ENCODE peak calls at places on chromosomes 16 and 17, in ten cellular contexts. M, D, W, H, U, J, O, T, G and C are unnamed samples.

GRCh38 chr17:76793775-76794174 is 55.9 kb downstream of the MFSD11 start:
- DNase-seq in D (no peak), M (no peak), W (no peak), G (no peak), O (no peak), T (peak), J (no peak), H (no peak), U (no peak), C (no peak)

GRCh38 chr16:586047-586644 is 3.7 kb upstream of the RAB40C start:
- DNase-seq in W (no peak), U (no peak), G (no peak), T (no peak), M (no peak), D (no peak), J (no peak), O (no peak), H (no peak), C (no peak)

GRCh38 chr16:27532088-27532810 is 17.5 kb downstream of the GTF3C1 start:
- DNase-seq in O (no peak), U (no peak), M (no peak), W (no peak), D (no peak), J (no peak), H (no peak), T (no peak), G (no peak), C (no peak)

GRCh38 chr17:31583795-31584340 is 192.4 kb downstream of the RAB11FIP4 start:
- DNase-seq in G (no peak), W (no peak), T (no peak), H (no peak), M (no peak), U (no peak), D (no peak), O (no peak), J (no peak), C (no peak)

GRCh38 chr16:29996773-29997250 is 771 bp downstream of the INO80E start:
- DNase-seq in T (no peak), G (no peak), H (no peak), O (no peak), D (no peak), U (no peak), M (no peak), J (no peak), W (no peak), C (no peak)

GRCh38 chr16:56625943-56626654 is 518 bp downstream of the MT1E start:
- DNase-seq in O (no peak), G (no peak), U (no peak), D (no peak), M (no peak), T (no peak), J (no peak), H (no peak), W (peak), C (peak)

GRCh38 chr16:1745181-1745899 is 26.0 kb downstream of the NME3 start:
- DNase-seq in H (no peak), W (no peak), J (no peak), G (peak), D (no peak), U (no peak), T (no peak), M (no peak), O (no peak), C (no peak)

GRCh38 chr16:85686912-85687591 is 1.7 kb downstream of the GINS2 start:
- DNase-seq in O (no peak), G (no peak), D (no peak), T (no peak), U (no peak), M (peak), W (no peak), J (peak), H (no peak), C (no peak)

GRCh38 chr17:77440571-77440981 is 299.8 kb downstream of the SEC14L1 start:
- DNase-seq in T (no peak), H (no peak), M (no peak), J (no peak), D (no peak), W (no peak), G (no peak), O (no peak), U (no peak), C (no peak)